ENCODE peak calls at places on chromosomes 2 and 18, in eight cellular contexts. One of them, this sample, is unnamed.

GRCh38 chr2:18903750-18904149 is 314.4 kb upstream of the NT5C1B start:
- DNase-seq in GDM1: no peak
- DNase-seq in sciatic nerve: no peak
- DNase-seq in brain microvascular endothelial cell: no peak
- DNase-seq in B cell: no peak
- DNase-seq in NCI-H1105: no peak
- DNase-seq in activated CD8-positive, alpha-beta memory T cell treated with anti-CD3 and anti-CD28 coated beads for 24 hours: no peak
- DNase-seq in GM06990: peak
- DNase-seq in this sample: no peak

GRCh38 chr2:85266424-85267041 is 61.3 kb downstream of the TGOLN2 start:
- DNase-seq in GDM1: no peak
- DNase-seq in activated CD8-positive, alpha-beta memory T cell treated with anti-CD3 and anti-CD28 coated beads for 24 hours: peak
- DNase-seq in sciatic nerve: peak
- DNase-seq in NCI-H1105: no peak
- DNase-seq in GM06990: no peak
- DNase-seq in B cell: peak
- DNase-seq in brain microvascular endothelial cell: peak
- DNase-seq in this sample: peak

GRCh38 chr2:54773838-54774237 is 50.4 kb downstream of the EML6 start:
- DNase-seq in NCI-H1105: no peak
- DNase-seq in B cell: no peak
- DNase-seq in activated CD8-positive, alpha-beta memory T cell treated with anti-CD3 and anti-CD28 coated beads for 24 hours: no peak
- DNase-seq in brain microvascular endothelial cell: no peak
- DNase-seq in GDM1: no peak
- DNase-seq in sciatic nerve: no peak
- DNase-seq in GM06990: no peak
- DNase-seq in this sample: no peak

GRCh38 chr2:152447897-152448296 is 112.9 kb downstream of the FMNL2 start:
- DNase-seq in GDM1: no peak
- DNase-seq in activated CD8-positive, alpha-beta memory T cell treated with anti-CD3 and anti-CD28 coated beads for 24 hours: no peak
- DNase-seq in brain microvascular endothelial cell: no peak
- DNase-seq in NCI-H1105: no peak
- DNase-seq in sciatic nerve: no peak
- DNase-seq in GM06990: no peak
- DNase-seq in B cell: no peak
- DNase-seq in this sample: no peak

GRCh38 chr2:66897676-66898280 is 462.9 kb downstream of the MEIS1 start:
- DNase-seq in B cell: no peak
- DNase-seq in sciatic nerve: no peak
- DNase-seq in GM06990: no peak
- DNase-seq in NCI-H1105: no peak
- DNase-seq in activated CD8-positive, alpha-beta memory T cell treated with anti-CD3 and anti-CD28 coated beads for 24 hours: no peak
- DNase-seq in GDM1: no peak
- DNase-seq in brain microvascular endothelial cell: no peak
- DNase-seq in this sample: no peak

GRCh38 chr2:214497489-214497888 is 86.6 kb downstream of the VWC2L start:
- DNase-seq in sciatic nerve: no peak
- DNase-seq in B cell: no peak
- DNase-seq in NCI-H1105: no peak
- DNase-seq in GM06990: no peak
- DNase-seq in activated CD8-positive, alpha-beta memory T cell treated with anti-CD3 and anti-CD28 coated beads for 24 hours: no peak
- DNase-seq in brain microvascular endothelial cell: no peak
- DNase-seq in GDM1: no peak
- DNase-seq in this sample: no peak

GRCh38 chr2:216657963-216658362 is 24.7 kb downstream of the IGFBP2 start:
- DNase-seq in brain microvascular endothelial cell: no peak
- DNase-seq in GM06990: no peak
- DNase-seq in B cell: no peak
- DNase-seq in sciatic nerve: no peak
- DNase-seq in activated CD8-positive, alpha-beta memory T cell treated with anti-CD3 and anti-CD28 coated beads for 24 hours: no peak
- DNase-seq in NCI-H1105: no peak
- DNase-seq in GDM1: no peak
- DNase-seq in this sample: no peak

GRCh38 chr2:168336786-168337388 is 89.5 kb upstream of the STK39 start:
- DNase-seq in brain microvascular endothelial cell: no peak
- DNase-seq in NCI-H1105: no peak
- DNase-seq in GDM1: no peak
- DNase-seq in B cell: peak
- DNase-seq in GM06990: no peak
- DNase-seq in sciatic nerve: no peak
- DNase-seq in activated CD8-positive, alpha-beta memory T cell treated with anti-CD3 and anti-CD28 coated beads for 24 hours: peak
- DNase-seq in this sample: peak

GRCh38 chr2:204667990-204668389 is 122.7 kb downstream of the PARD3B start:
- DNase-seq in sciatic nerve: no peak
- DNase-seq in brain microvascular endothelial cell: no peak
- DNase-seq in GDM1: no peak
- DNase-seq in activated CD8-positive, alpha-beta memory T cell treated with anti-CD3 and anti-CD28 coated beads for 24 hours: no peak
- DNase-seq in GM06990: no peak
- DNase-seq in NCI-H1105: no peak
- DNase-seq in B cell: no peak
- DNase-seq in this sample: no peak

GRCh38 chr18:10143601-10144000 is 229.8 kb downstream of the VAPA start:
- DNase-seq in brain microvascular endothelial cell: no peak
- DNase-seq in sciatic nerve: no peak
- DNase-seq in NCI-H1105: no peak
- DNase-seq in B cell: no peak
- DNase-seq in GDM1: no peak
- DNase-seq in activated CD8-positive, alpha-beta memory T cell treated with anti-CD3 and anti-CD28 coated beads for 24 hours: no peak
- DNase-seq in GM06990: no peak
- DNase-seq in this sample: no peak

GRCh38 chr2:205806126-205806905 is 124.0 kb downstream of the NRP2 start:
- DNase-seq in B cell: no peak
- DNase-seq in brain microvascular endothelial cell: no peak
- DNase-seq in sciatic nerve: no peak
- DNase-seq in GDM1: no peak
- DNase-seq in activated CD8-positive, alpha-beta memory T cell treated with anti-CD3 and anti-CD28 coated beads for 24 hours: no peak
- DNase-seq in GM06990: no peak
- DNase-seq in NCI-H1105: no peak
- DNase-seq in this sample: peak

GRCh38 chr18:9599328-9599727 is 15.0 kb downstream of the PPP4R1 start:
- DNase-seq in NCI-H1105: no peak
- DNase-seq in GM06990: no peak
- DNase-seq in GDM1: no peak
- DNase-seq in brain microvascular endothelial cell: no peak
- DNase-seq in B cell: no peak
- DNase-seq in activated CD8-positive, alpha-beta memory T cell treated with anti-CD3 and anti-CD28 coated beads for 24 hours: no peak
- DNase-seq in sciatic nerve: no peak
- DNase-seq in this sample: no peak

GRCh38 chr2:73494031-73494430 is 108.4 kb downstream of the ALMS1 start:
- DNase-seq in activated CD8-positive, alpha-beta memory T cell treated with anti-CD3 and anti-CD28 coated beads for 24 hours: no peak
- DNase-seq in sciatic nerve: no peak
- DNase-seq in GDM1: no peak
- DNase-seq in B cell: no peak
- DNase-seq in GM06990: no peak
- DNase-seq in brain microvascular endothelial cell: peak
- DNase-seq in NCI-H1105: no peak
- DNase-seq in this sample: no peak